ENCODE peak calls at places on chromosome 4, in seven cellular contexts. T is fibroblast of lung; C is thoracic aorta; I is psoas muscle; R is CD4-positive, alpha-beta memory T cell; S is CD8-positive, alpha-beta memory T cell; U is heart left ventricle. Y is an unnamed sample.

GRCh38 chr4:19944806-19945205 is 306.9 kb upstream of the SLIT2 start:
- DNase-seq in R (no peak), I (no peak), T (no peak), U (peak), C (no peak), S (no peak), Y (no peak)

GRCh38 chr4:184448828-184449227 is 25.5 kb downstream of the IRF2 start:
- DNase-seq in S (no peak), T (peak), I (peak), U (peak), C (no peak), R (no peak), Y (peak)

GRCh38 chr4:114173968-114174367 is 194.5 kb upstream of the ARSJ start:
- DNase-seq in C (no peak), R (no peak), I (no peak), S (no peak), T (no peak), U (no peak), Y (no peak)

GRCh38 chr4:108730579-108730978 is 32.3 kb downstream of the ETNPPL start:
- DNase-seq in S (no peak), C (no peak), T (no peak), R (no peak), U (no peak), I (no peak), Y (no peak)

GRCh38 chr4:156538651-156539285 is 432.8 kb downstream of the PDGFC start:
- DNase-seq in U (no peak), S (no peak), I (no peak), T (no peak), R (no peak), C (no peak), Y (no peak)

GRCh38 chr4:4762909-4763814 is 96.3 kb upstream of the MSX1 start:
- DNase-seq in U (no peak), I (no peak), R (no peak), T (peak), S (no peak), C (no peak), Y (no peak)

GRCh38 chr4:177047070-177047850 is 254.5 kb upstream of the VEGFC start:
- DNase-seq in C (no peak), I (peak), S (peak), T (peak), R (peak), U (peak), Y (peak)

GRCh38 chr4:57764840-57765239 is 654.7 kb upstream of the IGFBP7 start:
- DNase-seq in U (no peak), C (no peak), I (no peak), R (no peak), T (no peak), S (no peak), Y (no peak)

GRCh38 chr4:66376921-66377320 is 706.6 kb upstream of the EPHA5 start:
- DNase-seq in T (no peak), C (no peak), R (no peak), S (no peak), I (no peak), U (no peak), Y (no peak)

GRCh38 chr4:83870551-83870950 is 334.6 kb downstream of the GPAT3 start:
- DNase-seq in T (no peak), S (no peak), U (no peak), R (no peak), I (no peak), C (no peak), Y (no peak)

GRCh38 chr4:31343058-31343457 is 622.9 kb downstream of the PCDH7 start:
- DNase-seq in U (no peak), T (peak), R (no peak), C (no peak), S (no peak), I (no peak), Y (no peak)

GRCh38 chr4:80301884-80302283 is 33.6 kb upstream of the CFAP299 start:
- DNase-seq in C (no peak), S (no peak), I (no peak), T (no peak), R (no peak), U (no peak), Y (no peak)

GRCh38 chr4:152117501-152117900 is 356.7 kb upstream of the GATB start:
- DNase-seq in R (no peak), U (peak), S (no peak), I (peak), T (no peak), C (no peak), Y (no peak)

GRCh38 chr4:139171878-139172691 is 4.9 kb downstream of the ELF2 start:
- DNase-seq in T (peak), U (no peak), S (no peak), I (no peak), R (no peak), C (no peak), Y (no peak)

GRCh38 chr4:173834151-173834550 is 304.1 kb upstream of the HAND2 start:
- DNase-seq in S (no peak), I (no peak), R (no peak), T (peak), U (no peak), C (no peak), Y (no peak)

GRCh38 chr4:56668267-56668666 is 12.8 kb downstream of the HOPX start:
- DNase-seq in T (peak), R (no peak), S (no peak), C (no peak), I (no peak), U (no peak), Y (no peak)

GRCh38 chr4:88216395-88216794 is 58.0 kb upstream of the ABCG2 start:
- DNase-seq in S (no peak), I (no peak), C (no peak), R (no peak), U (no peak), T (no peak), Y (no peak)

GRCh38 chr4:185238261-185238681 is 28.9 kb downstream of the SNX25 start:
- DNase-seq in S (no peak), U (no peak), C (no peak), R (no peak), T (peak), I (no peak), Y (no peak)

GRCh38 chr4:184019084-184019483 is 114.0 kb downstream of the STOX2 start:
- DNase-seq in I (no peak), T (peak), U (no peak), C (no peak), S (no peak), R (no peak), Y (no peak)

GRCh38 chr4:171956678-171957077 is 143.5 kb downstream of the GALNTL6 start:
- DNase-seq in U (no peak), T (no peak), R (no peak), I (no peak), C (no peak), S (no peak), Y (no peak)

GRCh38 chr4:28621541-28621940 is 1760.9 kb downstream of the STIM2 start:
- DNase-seq in C (no peak), I (no peak), U (no peak), S (no peak), R (no peak), T (peak), Y (no peak)

GRCh38 chr4:150746156-150746555 is 164.2 kb downstream of the MAB21L2 start:
- DNase-seq in I (no peak), R (no peak), T (peak), S (no peak), C (no peak), U (no peak), Y (no peak)

GRCh38 chr4:18319456-18319855 is 297.9 kb upstream of the LCORL start:
- DNase-seq in R (no peak), T (no peak), C (no peak), U (no peak), S (no peak), I (no peak), Y (no peak)

GRCh38 chr4:74056858-74057562 is 18.5 kb upstream of the CXCL3 start:
- DNase-seq in R (no peak), I (no peak), U (no peak), T (peak), C (no peak), S (no peak), Y (no peak)

GRCh38 chr4:145781306-145781705 is 101.4 kb downstream of the C4orf51 start:
- DNase-seq in U (no peak), R (no peak), C (no peak), I (no peak), T (no peak), S (no peak), Y (no peak)

GRCh38 chr4:176409627-176410026 is 89.9 kb downstream of the SPCS3 start:
- DNase-seq in C (no peak), T (no peak), I (no peak), U (no peak), S (no peak), R (no peak), Y (no peak)

GRCh38 chr4:54587107-54587506 is 70.7 kb upstream of the KIT start:
- DNase-seq in T (no peak), S (no peak), U (no peak), R (no peak), C (no peak), I (no peak), Y (no peak)
- H3K27ac ChIP-seq in T (no peak), S (no peak), U (no peak), R (no peak), C (no peak), I (no peak), Y (no peak)

DNA sequence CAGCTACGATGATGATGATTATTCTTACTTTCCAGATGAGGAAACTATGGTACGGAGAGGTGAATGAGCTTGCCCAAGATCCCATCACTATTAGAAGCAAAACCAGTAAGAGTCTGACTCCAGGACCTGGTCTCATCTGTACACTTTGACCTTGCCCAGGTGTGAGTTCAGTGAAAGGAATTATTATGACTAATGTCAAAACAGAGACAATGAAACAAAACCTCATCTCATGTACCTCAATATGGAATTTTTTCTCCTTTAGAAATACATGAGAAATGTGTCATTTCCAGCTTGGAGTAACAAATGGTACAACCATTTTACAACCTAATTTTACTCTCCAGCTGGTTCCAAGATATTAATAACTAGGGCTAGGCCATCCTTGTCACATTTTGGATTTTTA is 213.7 kb downstream of the PTTG2 start:
- DNase-seq in C (no peak), S (no peak), I (no peak), T (no peak), U (no peak), R (no peak), Y (no peak)
- H3K27ac ChIP-seq in C (no peak), S (no peak), I (no peak), T (no peak), U (no peak), R (no peak), Y (peak)

DNA sequence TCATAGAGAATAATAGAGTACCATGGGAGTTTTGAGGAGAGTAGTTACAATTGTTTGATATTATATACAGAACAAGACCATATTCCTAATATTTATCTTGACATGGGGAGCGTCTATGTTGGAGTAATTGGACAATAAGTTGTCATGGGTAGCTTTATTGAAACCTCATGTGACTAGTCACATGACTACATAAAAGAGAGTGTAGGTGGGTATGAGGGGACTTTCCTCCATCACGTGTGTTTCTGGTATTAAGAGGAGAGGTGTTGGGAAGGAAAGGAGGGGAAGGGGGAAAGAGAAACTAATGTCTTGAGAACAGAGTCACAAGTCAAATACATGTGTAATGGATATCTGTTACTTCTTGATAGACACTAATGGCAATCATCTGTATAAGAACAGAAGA is 33.1 kb downstream of the PDLIM5 start:
- DNase-seq in U (no peak), R (no peak), C (no peak), T (no peak), S (no peak), I (no peak), Y (no peak)
- H3K27ac ChIP-seq in U (no peak), R (no peak), C (no peak), T (no peak), S (peak), I (peak), Y (no peak)

GRCh38 chr4:87037921-87038320 is 103.1 kb downstream of the AFF1 start:
- DNase-seq in I (no peak), R (no peak), U (no peak), S (no peak), T (no peak), C (no peak), Y (no peak)

GRCh38 chr4:87035881-87036509 is 101.2 kb downstream of the AFF1 start:
- DNase-seq in S (no peak), C (no peak), U (peak), T (no peak), R (no peak), I (no peak), Y (no peak)

GRCh38 chr4:87036713-87037112 is 101.9 kb downstream of the AFF1 start:
- DNase-seq in I (no peak), C (no peak), T (no peak), R (no peak), S (no peak), U (no peak), Y (no peak)

GRCh38 chr4:87041142-87041541 is 106.3 kb downstream of the AFF1 start:
- DNase-seq in R (no peak), C (no peak), S (no peak), T (no peak), U (no peak), I (no peak), Y (no peak)

GRCh38 chr4:87038837-87039715 is 104.3 kb downstream of the AFF1 start:
- DNase-seq in U (peak), T (peak), I (peak), R (no peak), S (no peak), C (peak), Y (no peak)
- H3K27ac ChIP-seq in U (peak), T (peak), I (peak), R (no peak), S (no peak), C (peak), Y (peak)

GRCh38 chr4:39181905-39182638 is at the start of gene WDR19:
- DNase-seq in T (peak), S (peak), R (peak), C (peak), U (peak), I (peak), Y (peak)

GRCh38 chr4:39178706-39179105 is 3.6 kb upstream of the WDR19 start:
- DNase-seq in T (no peak), C (no peak), U (no peak), S (no peak), I (no peak), R (no peak), Y (no peak)

GRCh38 chr4:39179681-39180080 is 2.6 kb upstream of the WDR19 start:
- DNase-seq in S (no peak), C (no peak), U (no peak), I (no peak), T (no peak), R (no peak), Y (no peak)

DNA sequence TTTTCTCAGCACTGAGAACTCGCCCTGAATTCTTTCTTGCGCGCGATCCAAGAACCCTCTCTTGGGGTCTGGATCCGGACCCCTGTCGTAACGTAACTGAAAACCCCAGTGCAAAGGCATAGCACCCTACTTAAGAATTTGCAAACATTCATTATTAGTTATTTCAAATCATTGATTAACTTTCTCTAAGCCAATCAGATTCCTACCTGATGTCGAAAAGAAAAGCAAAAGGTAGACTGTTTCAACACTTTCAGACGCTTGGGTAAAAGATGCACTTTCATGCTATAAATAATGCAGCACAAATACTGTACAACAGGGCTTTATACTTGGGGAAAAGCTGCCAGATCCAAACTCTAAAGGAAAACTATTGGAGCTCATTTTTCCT is 817 bp upstream of the WDR19 start:
- DNase-seq in T (no peak), I (no peak), C (no peak), R (no peak), U (no peak), S (no peak), Y (no peak)
- H3K27ac ChIP-seq in T (peak), I (peak), C (no peak), R (peak), U (no peak), S (peak), Y (peak)

DNA sequence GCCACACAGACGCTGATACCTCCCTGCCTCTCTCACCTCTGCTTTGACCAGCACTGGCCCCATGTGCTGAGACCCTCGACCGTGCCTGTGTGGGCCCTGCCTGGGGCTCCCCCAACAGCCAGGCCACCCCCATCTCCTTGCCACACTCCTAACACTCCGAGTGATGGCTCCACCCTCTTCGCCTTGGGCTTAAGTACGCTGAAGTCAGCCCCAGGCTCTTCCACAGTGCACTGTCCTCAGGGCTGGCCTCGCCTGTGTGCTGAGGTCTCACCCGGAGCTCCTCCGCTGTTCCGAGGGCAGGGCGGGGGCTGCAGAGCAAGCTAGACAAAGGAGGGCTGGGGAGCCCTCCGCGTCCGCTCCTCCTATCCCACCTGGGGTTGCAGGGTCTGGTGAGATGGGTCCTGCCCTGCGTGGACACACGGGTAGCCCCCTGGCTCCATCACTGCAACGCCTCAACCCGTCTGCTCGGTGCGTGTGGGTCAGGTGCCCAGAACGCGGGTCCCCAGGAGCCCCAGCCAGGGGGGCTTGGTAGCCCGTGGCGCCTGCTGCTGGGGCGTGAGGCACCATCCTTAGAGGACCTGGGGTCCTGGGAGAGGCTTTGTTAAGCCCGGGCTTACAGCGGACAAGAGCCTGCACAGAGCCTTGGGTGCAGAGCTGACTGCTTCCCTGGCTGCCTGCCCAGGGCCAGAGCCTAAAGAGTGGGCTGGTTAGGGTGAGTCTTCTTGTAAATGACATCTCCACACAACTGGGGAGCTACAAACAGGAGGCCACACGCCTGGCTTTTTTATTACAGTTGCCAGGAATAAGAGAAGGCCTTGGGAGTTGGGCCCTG is 42.6 kb upstream of the NKX1-1 start:
- DNase-seq in U (no peak), S (no peak), I (no peak), C (no peak), T (no peak), R (no peak), Y (no peak)
- H3K27ac ChIP-seq in U (no peak), S (no peak), I (no peak), C (no peak), T (no peak), R (no peak), Y (no peak)